ENCODE peak calls at places on chromosomes 3 and 15, in four cellular contexts. W is GM04504, S is osteocyte, R is cardiac fibroblast. G is an unnamed sample.

GRCh38 chr3:89234620-89235019 is 127.2 kb downstream of the EPHA3 start:
- DNase-seq in S (no peak), W (no peak), R (no peak), G (no peak)

GRCh38 chr15:41780266-41780665 is 6.0 kb downstream of the MAPKBP1 start:
- DNase-seq in S (no peak), W (no peak), R (no peak), G (no peak)

GRCh38 chr15:40257656-40258450 is 19.0 kb downstream of the PAK6 start:
- DNase-seq in W (no peak), R (no peak), S (no peak), G (no peak)

GRCh38 chr3:53729130-53729529 is 117.1 kb downstream of the CHDH start:
- DNase-seq in W (no peak), R (no peak), S (no peak), G (no peak)

GRCh38 chr15:91852741-91853500 is 587 bp upstream of the SLCO3A1 start:
- DNase-seq in W (peak; percentile 30), S (peak; percentile 86), R (peak; percentile 77), G (no peak)

GRCh38 chr3:179973931-179974361 is 62.8 kb downstream of the PEX5L start:
- DNase-seq in S (no peak), R (no peak), W (no peak), G (no peak)

GRCh38 chr3:48504051-48504946 is at the start of gene SHISA5:
- DNase-seq in S (no peak), W (peak; percentile 38), R (peak; percentile 87), G (no peak)

GRCh38 chr3:14890470-14890869 is 56.9 kb upstream of the NR2C2 start:
- DNase-seq in S (no peak), W (no peak), R (no peak), G (no peak)

GRCh38 chr15:71291723-71292122 is 176.5 kb downstream of the THSD4 start:
- DNase-seq in W (no peak), S (no peak), R (no peak), G (no peak)

GRCh38 chr15:55267401-55268053 is 22.1 kb downstream of the RAB27A start:
- DNase-seq in R (peak; percentile 40), S (no peak), W (no peak), G (peak; percentile 5)

GRCh38 chr3:16928386-16929132 is 43.8 kb downstream of the PLCL2 start:
- DNase-seq in R (no peak), S (no peak), W (no peak), G (no peak)

GRCh38 chr15:75666823-75667501 is 19.2 kb downstream of the SNX33 start:
- DNase-seq in W (peak; percentile 99), S (peak; percentile 91), R (peak; percentile 98), G (no peak)

GRCh38 chr3:194586839-194587238 is 46.4 kb downstream of the TMEM44 start:
- DNase-seq in W (no peak), S (no peak), R (peak; percentile 76), G (no peak)

GRCh38 chr3:174186339-174186984 is 672.7 kb upstream of the NAALADL2 start:
- DNase-seq in S (no peak), W (no peak), R (no peak), G (no peak)

GRCh38 chr15:45521596-45522167 is 873 bp downstream of the SLC30A4 start:
- DNase-seq in S (no peak), W (no peak), R (no peak), G (no peak)